ENCODE peak calls at places on chromosomes 1 and 21, in five cellular contexts. N is lower lobe of right lung, G is transverse colon, Z is astrocyte, J is esophagus muscularis mucosa. P is an unnamed sample.

GRCh38 chr1:223700942-223701637 is 11.2 kb upstream of the CAPN2 start:
- DNase-seq in N (peak), G (no peak), Z (peak), J (no peak), P (peak)

GRCh38 chr1:172338295-172338735 is 82.2 kb upstream of the C1orf105 start:
- DNase-seq in N (no peak), G (no peak), Z (no peak), J (no peak), P (no peak)

GRCh38 chr1:110412576-110412975 is 5.1 kb upstream of the LAMTOR5 start:
- DNase-seq in N (peak), G (peak), Z (peak), J (no peak), P (no peak)

GRCh38 chr1:7506677-7507619 is 264.1 kb upstream of the VAMP3 start:
- DNase-seq in N (no peak), G (no peak), Z (no peak), J (no peak), P (no peak)

GRCh38 chr1:92481598-92482403 is 4.9 kb downstream of the GFI1 start:
- DNase-seq in N (peak), G (no peak), Z (no peak), J (no peak), P (no peak)

GRCh38 chr1:224542783-224543440 is 73.2 kb upstream of the CNIH3 start:
- DNase-seq in N (no peak), G (no peak), Z (peak), J (peak), P (peak)

GRCh38 chr1:94321662-94322061 is 84.3 kb upstream of the ARHGAP29 start:
- DNase-seq in N (no peak), G (no peak), Z (no peak), J (no peak), P (no peak)

GRCh38 chr1:234553241-234554156 is 56.5 kb downstream of the IRF2BP2 start:
- DNase-seq in N (no peak), G (no peak), Z (peak), J (no peak), P (no peak)

GRCh38 chr1:204624631-204625216 is 60.8 kb downstream of the LRRN2 start:
- DNase-seq in N (no peak), G (no peak), Z (no peak), J (no peak), P (no peak)

GRCh38 chr1:52288286-52288685 is 77.7 kb downstream of the CC2D1B start:
- DNase-seq in N (no peak), G (no peak), Z (peak), J (no peak), P (peak)

GRCh38 chr1:100304227-100304626 is 38.2 kb downstream of the RTCA start:
- DNase-seq in N (no peak), G (no peak), Z (no peak), J (no peak), P (no peak)

GRCh38 chr1:183926978-183927377 is 110.5 kb downstream of the COLGALT2 start:
- DNase-seq in N (no peak), G (no peak), Z (peak), J (no peak), P (no peak)

GRCh38 chr21:37631319-37632117 is 264.9 kb downstream of the DYRK1A start:
- DNase-seq in N (no peak), G (no peak), Z (no peak), J (peak), P (no peak)

GRCh38 chr1:103109291-103109920 is 1.1 kb upstream of the COL11A1 start:
- DNase-seq in N (no peak), G (no peak), Z (peak), J (no peak), P (peak)

GRCh38 chr1:112358798-112359408 is 37.1 kb upstream of the CTTNBP2NL start:
- DNase-seq in N (peak), G (peak), Z (peak), J (peak), P (no peak)

GRCh38 chr1:158087320-158087927 is 93.3 kb upstream of the CD1D start:
- DNase-seq in N (no peak), G (peak), Z (peak), J (no peak), P (peak)

GRCh38 chr1:228969968-228970800 is 234.9 kb downstream of the RHOU start:
- DNase-seq in N (no peak), G (no peak), Z (no peak), J (peak), P (no peak)

GRCh38 chr1:150256549-150257341 is 829 bp upstream of the CA14 start:
- DNase-seq in N (no peak), G (no peak), Z (no peak), J (no peak), P (peak)

GRCh38 chr1:246782120-246782900 is 58.1 kb downstream of the SCCPDH start:
- DNase-seq in N (no peak), G (no peak), Z (peak), J (no peak), P (no peak)

GRCh38 chr1:37477946-37478345 is 3.6 kb downstream of the ZC3H12A start:
- DNase-seq in N (no peak), G (peak), Z (no peak), J (no peak), P (no peak)

GRCh38 chr1:151108331-151108730 is 37.8 kb downstream of the GABPB2 start:
- DNase-seq in N (no peak), G (no peak), Z (no peak), J (no peak), P (no peak)

GRCh38 chr1:29121516-29121937 is 2.2 kb downstream of the TMEM200B start:
- DNase-seq in N (no peak), G (peak), Z (no peak), J (no peak), P (no peak)

GRCh38 chr1:180498594-180498993 is 3.8 kb downstream of the ACBD6 start:
- DNase-seq in N (no peak), G (no peak), Z (no peak), J (no peak), P (no peak)

GRCh38 chr1:231969078-231969477 is 342.5 kb downstream of the DISC1 start:
- DNase-seq in N (no peak), G (no peak), Z (no peak), J (no peak), P (no peak)

GRCh38 chr1:91575909-91576519 is 75.4 kb downstream of the CDC7 start:
- DNase-seq in N (no peak), G (no peak), Z (no peak), J (peak), P (no peak)

GRCh38 chr1:83515566-83516169 is 483.3 kb downstream of the TTLL7 start:
- DNase-seq in N (no peak), G (no peak), Z (no peak), J (no peak), P (no peak)

GRCh38 chr1:83516369-83516768 is 482.6 kb downstream of the TTLL7 start:
- DNase-seq in N (no peak), G (no peak), Z (no peak), J (no peak), P (no peak)

GRCh38 chr1:83520797-83521196 is 478.1 kb downstream of the TTLL7 start:
- DNase-seq in N (no peak), G (no peak), Z (no peak), J (no peak), P (no peak)
- TF ChIP-seq CTCF in N (no peak), G (no peak), Z (no peak), J (no peak), P (no peak)

GRCh38 chr1:221212926-221213325 is 333.7 kb downstream of the HLX start:
- DNase-seq in N (no peak), G (no peak), Z (no peak), J (no peak), P (no peak)

GRCh38 chr1:221217029-221217428 is 337.8 kb downstream of the HLX start:
- DNase-seq in N (no peak), G (no peak), Z (no peak), J (no peak), P (no peak)
- H3K4me3 ChIP-seq in N (no peak), G (no peak), Z (no peak), J (no peak), P (no peak)

DNA sequence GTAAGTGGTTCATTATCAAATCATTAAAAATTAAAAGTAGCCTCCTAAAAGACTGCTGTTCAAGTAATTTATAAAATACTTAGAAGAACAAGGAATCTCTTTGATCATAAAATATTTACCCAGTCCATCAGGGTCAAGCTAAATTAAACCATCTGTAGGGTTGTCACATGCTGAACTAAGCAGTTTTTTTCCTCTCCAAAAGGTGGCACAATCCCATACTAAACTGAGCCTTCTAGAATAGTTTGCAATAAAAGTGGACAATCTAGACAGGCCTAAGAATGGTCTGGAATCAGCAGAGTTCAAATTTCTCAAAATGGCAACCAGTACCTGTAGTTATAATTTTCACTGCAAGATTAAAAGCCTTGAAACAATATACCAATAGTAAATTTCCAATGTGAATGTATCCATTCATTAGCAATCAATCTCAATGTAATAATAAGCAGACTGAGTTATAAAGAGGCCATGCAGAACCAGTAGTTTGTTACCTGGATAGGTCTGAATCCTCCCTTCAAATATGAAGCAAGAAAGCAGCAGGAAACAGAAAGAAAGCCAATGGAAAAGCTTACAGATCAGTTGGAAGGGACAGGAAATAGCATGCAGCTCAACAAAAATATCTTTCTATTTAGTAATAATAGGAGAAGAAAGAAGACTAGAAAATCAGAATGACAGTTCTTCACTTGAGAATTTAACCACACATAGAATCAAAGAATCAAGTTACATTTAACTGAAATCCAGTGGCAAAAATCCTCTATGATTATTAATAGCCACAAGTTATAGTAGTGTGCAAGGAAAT is 194.6 kb downstream of the EIF4G3 start:
- DNase-seq in N (no peak), G (no peak), Z (peak), J (no peak), P (no peak)
- TF ChIP-seq CTCF in N (peak), G (peak), Z (peak), J (peak), P (peak)

GRCh38 chr1:156677616-156678596 is 699 bp upstream of the NES start:
- DNase-seq in N (peak), G (peak), Z (peak), J (no peak), P (no peak)
- H3K4me3 ChIP-seq in N (peak), G (no peak), Z (peak), J (peak), P (peak)

GRCh38 chr1:96842215-96842614 is 120.6 kb downstream of the PTBP2 start:
- DNase-seq in N (no peak), G (no peak), Z (no peak), J (no peak), P (no peak)
- TF ChIP-seq CTCF in N (no peak), G (no peak), Z (no peak), J (no peak), P (peak)

GRCh38 chr1:117656202-117656641 is 50.4 kb downstream of the TENT5C start:
- DNase-seq in N (no peak), G (peak), Z (no peak), J (no peak), P (no peak)
- H3K4me3 ChIP-seq in N (no peak), G (no peak), Z (no peak), J (no peak), P (no peak)

DNA sequence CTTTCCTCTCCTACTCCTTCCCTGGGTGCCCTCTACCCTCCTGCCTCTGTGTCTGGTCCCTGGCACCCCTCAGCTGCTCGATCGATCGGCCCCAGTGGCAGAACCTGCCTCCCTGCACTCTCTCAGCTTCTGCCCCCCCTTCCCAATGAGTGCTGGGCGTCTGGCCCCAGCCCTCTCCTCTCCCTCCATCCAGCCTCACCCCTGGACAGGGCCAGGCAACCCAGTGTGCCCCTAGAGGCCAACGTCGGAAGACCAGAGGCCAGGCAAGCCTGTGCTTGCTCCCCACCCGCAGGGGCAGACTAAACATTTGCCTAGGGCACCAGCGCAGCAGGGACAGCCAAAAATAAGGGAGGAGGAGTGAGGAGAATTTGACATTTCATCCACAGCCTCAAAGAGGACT is 43.5 kb downstream of the LGR6 start:
- DNase-seq in N (no peak), G (peak), Z (no peak), J (no peak), P (no peak)
- TF ChIP-seq CTCF in N (peak), G (no peak), Z (peak), J (no peak), P (peak)